ENCODE peak calls at places on chromosomes 13 and 19, in nine cellular contexts. J is fibroblast of lung, P is ovary, Q is upper lobe of right lung, X is psoas muscle, M is pancreas, R is kidney epithelial cell, U is BE2C, B is hepatocyte. G is an unnamed sample.

GRCh38 chr19:873084-874019 is 13.9 kb downstream of the CFD start:
- DNase-seq in J (peak; percentile 64), P (peak; percentile 58), Q (peak; percentile 81), X (no peak), M (no peak), R (no peak), U (no peak), B (no peak), G (peak; percentile 52)

GRCh38 chr13:108214511-108215383 is 589 bp downstream of the LIG4 start:
- DNase-seq in J (no peak), P (no peak), Q (peak; percentile 66), X (peak; percentile 19), M (peak; percentile 36), R (no peak), U (peak; percentile 18), B (peak; percentile 45), G (peak; percentile 26)

GRCh38 chr13:85373322-85373721 is 425.9 kb downstream of the SLITRK6 start:
- DNase-seq in J (no peak), P (no peak), Q (no peak), X (no peak), M (no peak), R (no peak), U (no peak), B (no peak), G (peak; percentile 25)

GRCh38 chr13:68023838-68024581 is 793.9 kb upstream of the PCDH9 start:
- DNase-seq in J (no peak), P (no peak), Q (no peak), X (no peak), M (no peak), R (no peak), U (no peak), B (no peak), G (no peak)

GRCh38 chr13:24308488-24309020 is 826 bp upstream of the C1QTNF9 start:
- DNase-seq in J (no peak), P (no peak), Q (no peak), X (no peak), M (no peak), R (no peak), U (no peak), B (no peak), G (no peak)

GRCh38 chr19:42250666-42251531 is 4.0 kb downstream of the ERF start:
- DNase-seq in J (peak; percentile 60), P (peak; percentile 64), Q (peak; percentile 75), X (no peak), M (peak; percentile 66), R (no peak), U (no peak), B (no peak), G (no peak)

GRCh38 chr19:3526507-3527244 is 12.3 kb upstream of the TEKTIP1 start:
- DNase-seq in J (no peak), P (no peak), Q (no peak), X (no peak), M (peak; percentile 38), R (no peak), U (no peak), B (no peak), G (no peak)

GRCh38 chr13:30737511-30738342 is 2.4 kb downstream of the ALOX5AP start:
- DNase-seq in J (no peak), P (no peak), Q (no peak), X (no peak), M (no peak), R (no peak), U (no peak), B (no peak), G (no peak)

GRCh38 chr19:4007836-4008539 is 452 bp downstream of the PIAS4 start:
- DNase-seq in J (no peak), P (peak; percentile 63), Q (peak; percentile 69), X (no peak), M (peak; percentile 66), R (no peak), U (no peak), B (peak; percentile 63), G (no peak)

GRCh38 chr19:34994643-34995471 is 5.3 kb upstream of the GRAMD1A start:
- DNase-seq in J (no peak), P (peak; percentile 73), Q (peak; percentile 80), X (no peak), M (peak; percentile 83), R (no peak), U (no peak), B (peak; percentile 72), G (no peak)

GRCh38 chr19:1189419-1189818 is 15.4 kb upstream of the SBNO2 start:
- DNase-seq in J (no peak), P (no peak), Q (no peak), X (no peak), M (no peak), R (peak; percentile 82), U (no peak), B (no peak), G (peak; percentile 63)

GRCh38 chr13:49436890-49437289 is 7.0 kb downstream of the CAB39L start:
- DNase-seq in J (peak; percentile 82), P (peak; percentile 76), Q (no peak), X (peak; percentile 54), M (no peak), R (no peak), U (peak; percentile 9), B (peak; percentile 20), G (peak; percentile 33)
- TF ChIP-seq CTCF in J (no peak), P (peak; percentile 51), Q (peak; percentile 22), X (no peak), M (no peak), R (peak; percentile 10), U (peak; percentile 9), B (peak; percentile 34), G (no peak)

DNA sequence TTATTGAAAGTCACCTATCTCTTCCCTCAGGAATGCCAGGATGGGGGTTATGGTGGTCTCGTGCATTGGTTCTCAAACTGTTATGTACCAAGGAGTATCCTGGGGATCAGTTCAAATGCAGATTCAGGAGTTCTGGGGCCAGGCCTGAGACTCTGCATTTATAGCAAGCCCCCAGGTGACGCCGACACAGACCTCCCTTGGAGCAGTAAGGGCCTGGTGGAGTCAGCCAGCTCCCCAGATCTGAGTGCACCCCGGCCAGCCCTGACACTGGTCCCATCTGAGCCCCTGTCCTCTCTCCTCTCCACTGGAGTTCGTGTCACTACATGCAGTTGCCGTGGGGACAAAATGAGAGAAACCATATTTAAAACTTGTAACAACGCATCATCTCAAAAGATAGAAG is 112.9 kb downstream of the COL4A2 start:
- DNase-seq in J (no peak), P (no peak), Q (no peak), X (no peak), M (no peak), R (no peak), U (no peak), B (no peak), G (no peak)
- H3K27me3 ChIP-seq in J (no peaks in the 10 kb centered on the region), P (no peaks in the 10 kb centered on the region), Q (no peaks in the 10 kb centered on the region), X (no peaks in the 10 kb centered on the region), M (no peaks in the 10 kb centered on the region), R (no peaks in the 10 kb centered on the region), U (no peaks in the 10 kb centered on the region), B (no peaks in the 10 kb centered on the region), G (no peaks in the 10 kb centered on the region)

DNA sequence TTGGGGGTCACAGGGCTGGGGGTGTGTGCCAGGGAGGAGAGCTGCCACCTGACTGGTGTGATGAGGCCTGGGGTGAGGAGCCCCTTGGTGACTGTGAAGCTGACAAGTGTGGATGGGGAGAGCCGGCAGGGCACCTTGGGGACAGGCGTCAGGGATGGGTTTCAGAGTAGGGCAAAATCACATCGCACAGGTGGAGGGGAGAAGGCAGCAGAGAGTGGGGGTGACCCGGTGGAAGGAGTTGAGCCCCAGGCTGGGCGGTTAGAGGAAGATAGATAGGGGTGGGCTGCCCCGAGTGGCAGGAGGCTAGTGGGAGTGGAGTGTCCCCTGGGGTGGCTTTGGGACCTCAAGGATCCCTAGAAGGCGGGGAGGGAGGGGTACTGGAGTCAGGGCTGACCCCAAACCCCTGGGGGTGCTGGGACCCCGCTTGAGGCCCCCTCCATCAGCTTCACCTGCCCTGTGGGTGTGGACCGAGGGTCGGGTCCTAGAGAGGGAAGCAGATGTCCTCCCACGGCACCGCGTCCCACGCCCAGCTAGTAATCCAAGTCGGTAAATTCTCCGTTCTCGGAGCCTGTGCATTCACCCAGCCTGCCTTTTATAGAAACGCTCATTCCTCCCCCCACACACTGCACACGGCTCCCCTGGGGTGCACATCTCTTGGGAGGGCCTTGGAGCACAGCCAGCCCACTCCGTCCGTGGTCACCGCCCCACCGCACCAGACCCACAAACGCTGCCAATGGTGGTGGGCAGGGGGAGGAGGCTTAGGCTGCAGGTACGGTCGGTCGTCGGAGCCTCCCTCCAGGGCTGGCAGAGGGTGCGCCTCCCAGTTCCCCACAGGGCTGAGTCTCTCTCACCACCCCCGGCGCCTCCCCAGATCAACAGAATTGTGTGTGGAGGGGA is 2.4 kb downstream of the CTXN1 start:
- DNase-seq in J (no peak), P (peak; percentile 63), Q (no peak), X (peak; percentile 23), M (peak; percentile 59), R (no peak), U (no peak), B (no peak), G (no peak)
- TF ChIP-seq CTCF in J (no peak), P (no peak), Q (no peak), X (no peak), M (no peak), R (no peak), U (no peak), B (no peak), G (no peak)

GRCh38 chr13:111115841-111116500 is 861 bp downstream of the ARHGEF7 start:
- DNase-seq in J (peak; percentile 86), P (peak; percentile 69), Q (no peak), X (peak; percentile 64), M (no peak), R (no peak), U (no peak), B (peak; percentile 71), G (no peak)

GRCh38 chr13:111112196-111112595 is 2.9 kb upstream of the ARHGEF7 start:
- DNase-seq in J (no peak), P (no peak), Q (no peak), X (no peak), M (no peak), R (no peak), U (no peak), B (no peak), G (no peak)

GRCh38 chr13:111116830-111117229 is 1.7 kb downstream of the ARHGEF7 start:
- DNase-seq in J (peak; percentile 55), P (no peak), Q (no peak), X (no peak), M (no peak), R (no peak), U (no peak), B (no peak), G (no peak)

GRCh38 chr13:111115051-111115840 is at the start of gene ARHGEF7:
- DNase-seq in J (no peak), P (peak; percentile 56), Q (no peak), X (no peak), M (no peak), R (no peak), U (no peak), B (peak; percentile 57), G (no peak)

DNA sequence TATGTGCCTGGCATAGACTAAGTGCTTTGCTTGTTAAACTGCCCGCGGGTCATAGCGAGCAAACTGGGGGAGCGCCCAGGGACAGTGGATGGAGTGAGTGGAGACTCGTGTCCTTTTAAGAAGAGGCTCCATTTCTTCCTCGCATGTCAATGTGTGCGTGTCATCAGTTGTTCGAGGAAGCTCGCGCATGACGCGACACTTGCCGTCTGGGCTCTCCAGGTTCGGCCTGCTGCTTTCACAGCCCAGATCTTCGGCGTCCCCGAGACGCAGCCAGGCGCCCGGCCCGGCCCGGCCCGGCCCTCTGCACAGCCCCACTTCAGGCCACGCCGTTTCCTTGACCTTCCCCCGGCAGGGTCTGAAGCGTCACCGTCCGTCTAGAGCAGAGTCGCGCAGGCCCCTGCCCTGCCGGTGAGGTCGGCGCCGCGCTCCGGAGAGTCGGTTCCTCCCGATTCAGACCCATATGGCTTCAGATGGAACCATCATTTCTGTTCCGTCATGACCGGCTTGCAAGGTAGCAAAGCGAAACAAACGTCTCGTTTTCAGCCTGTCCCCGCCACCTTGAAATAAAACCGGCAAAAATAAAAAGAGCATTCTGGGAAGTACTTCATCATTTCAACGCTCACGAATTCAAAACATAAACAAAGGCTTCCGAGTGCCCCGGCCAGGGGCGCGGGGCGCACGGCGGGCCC is 604 bp upstream of the ARHGEF7 start:
- DNase-seq in J (peak; percentile 36), P (peak; percentile 56), Q (peak; percentile 77), X (peak; percentile 69), M (no peak), R (no peak), U (no peak), B (peak; percentile 64), G (peak; percentile 21)
- H3K27me3 ChIP-seq in J (peaks cover 34% of the 10 kb centered on the region), P (no peaks in the 10 kb centered on the region), Q (peaks cover 23% of the 10 kb centered on the region), X (no peaks in the 10 kb centered on the region), M (peaks cover 7% of the 10 kb centered on the region), R (peaks cover 53% of the 10 kb centered on the region), U (peaks cover 87% of the 10 kb centered on the region), B (peaks cover 84% of the 10 kb centered on the region), G (peaks cover 33% of the 10 kb centered on the region)

G was measured in bronchial epithelial cell.